ENCODE peak calls at places on chromosomes 6 and 20, in eight cellular contexts. S is iPS-NIHi11; K is tibial nerve; J is activated CD4-positive, alpha-beta T cell treated with anti-CD3 and anti-CD28 coated beads, Interleukin-2, amount 50 U/mL, for 1 hour; A is stimulated activated naive CD4-positive, alpha-beta T cell treated with Interleukin-2 at 50 U/mL for 16 hours; O is H1; M is cardiac fibroblast; L is GM19239. G is an unnamed sample.

GRCh38 chr20:59792300-59792699 is 141.1 kb downstream of the SYCP2 start:
- DNase-seq in A (no peak), M (no peak), K (no peak), S (no peak), J (no peak), L (no peak), O (no peak), G (no peak)

GRCh38 chr20:57301026-57301425 is 28.6 kb upstream of the SPO11 start:
- DNase-seq in K (no peak), A (no peak), M (no peak), J (no peak), O (no peak), S (no peak), L (no peak), G (no peak)

GRCh38 chr6:48977573-48977972 is 485.5 kb downstream of the MMUT start:
- DNase-seq in S (no peak), K (no peak), L (no peak), J (no peak), M (peak), A (no peak), O (no peak), G (no peak)

GRCh38 chr6:12718025-12718424 is 1.5 kb downstream of the PHACTR1 start:
- DNase-seq in L (no peak), M (peak), J (no peak), S (no peak), O (no peak), K (no peak), A (no peak), G (no peak)

GRCh38 chr20:59207742-59208357 is 44.2 kb downstream of the ZNF831 start:
- DNase-seq in S (peak), L (peak), K (no peak), A (peak), O (peak), J (peak), M (peak), G (no peak)

GRCh38 chr6:133635447-133635846 is 253.5 kb upstream of the TCF21 start:
- DNase-seq in M (no peak), S (no peak), J (no peak), K (no peak), A (no peak), O (no peak), L (no peak), G (no peak)

GRCh38 chr6:168181776-168182765 is 103.1 kb upstream of the FRMD1 start:
- DNase-seq in A (no peak), S (no peak), L (no peak), O (peak), J (no peak), K (no peak), M (no peak), G (no peak)

GRCh38 chr6:2790588-2790987 is 25.4 kb downstream of the WRNIP1 start:
- DNase-seq in M (peak), L (no peak), A (no peak), S (peak), J (no peak), O (no peak), K (no peak), G (no peak)

GRCh38 chr6:78810698-78811097 is 56.7 kb upstream of the IRAK1BP1 start:
- DNase-seq in J (no peak), L (no peak), S (no peak), M (peak), A (no peak), K (no peak), O (no peak), G (no peak)

GRCh38 chr20:2692036-2692885 is at the start of gene EBF4:
- DNase-seq in M (peak), L (peak), O (peak), K (no peak), S (peak), A (peak), J (no peak), G (peak)

GRCh38 chr6:170022291-170022722 is 268.6 kb downstream of the DLL1 start:
- DNase-seq in A (no peak), O (no peak), S (no peak), J (no peak), L (no peak), K (no peak), M (no peak), G (no peak)

GRCh38 chr20:58800134-58800650 is 50.5 kb downstream of the GNAS-AS1 start:
- DNase-seq in J (no peak), L (no peak), M (no peak), S (peak), A (no peak), O (no peak), K (no peak), G (no peak)

GRCh38 chr6:78526432-78526831 is 340.9 kb upstream of the IRAK1BP1 start:
- DNase-seq in A (no peak), O (no peak), K (no peak), M (no peak), S (no peak), L (no peak), J (no peak), G (no peak)

GRCh38 chr6:100353276-100354015 is 111.3 kb downstream of the SIM1 start:
- DNase-seq in O (no peak), J (no peak), S (no peak), M (peak), L (no peak), K (no peak), A (no peak), G (no peak)

GRCh38 chr6:167005350-167006159 is 6.4 kb downstream of the CEP43 start:
- DNase-seq in S (no peak), M (peak), J (no peak), O (no peak), L (no peak), K (no peak), A (no peak), G (no peak)

GRCh38 chr20:1949306-1949705 is 44.6 kb downstream of the PDYN start:
- DNase-seq in O (no peak), M (no peak), L (no peak), S (no peak), A (no peak), J (no peak), K (no peak), G (peak)

GRCh38 chr6:51161752-51162151 is 343.1 kb downstream of the TFAP2B start:
- DNase-seq in S (no peak), L (no peak), M (no peak), J (no peak), O (no peak), A (no peak), K (no peak), G (no peak)

GRCh38 chr6:31782126-31782941 is 5.2 kb upstream of the VWA7 start:
- DNase-seq in A (no peak), M (no peak), O (no peak), L (no peak), K (no peak), S (no peak), J (no peak), G (no peak)

GRCh38 chr20:54172856-54173652 is 732 bp downstream of the CYP24A1 start:
- DNase-seq in L (no peak), S (peak), J (no peak), M (peak), O (peak), A (no peak), K (no peak), G (no peak)

GRCh38 chr20:58293453-58293852 is 16.1 kb upstream of the RAB22A start:
- DNase-seq in J (no peak), A (no peak), S (peak), O (no peak), M (no peak), K (no peak), L (no peak), G (no peak)

GRCh38 chr6:16419636-16420331 is 181.4 kb downstream of the GMPR start:
- DNase-seq in O (no peak), L (peak), K (no peak), S (no peak), A (no peak), J (no peak), M (no peak), G (no peak)

GRCh38 chr6:11263185-11263817 is 30.8 kb upstream of the NEDD9 start:
- DNase-seq in L (no peak), A (no peak), O (no peak), K (peak), S (peak), M (peak), J (no peak), G (peak)

GRCh38 chr6:117919775-117920492 is 12.9 kb downstream of the SLC35F1 start:
- DNase-seq in L (no peak), S (peak), O (peak), M (no peak), J (no peak), K (peak), A (no peak), G (no peak)

GRCh38 chr20:36582322-36582721 is 8.9 kb downstream of the TGIF2 start:
- DNase-seq in A (no peak), S (no peak), L (no peak), O (no peak), J (no peak), M (no peak), K (no peak), G (no peak)

GRCh38 chr20:23419995-23420901 is 1.0 kb downstream of the NAPB start:
- DNase-seq in K (no peak), J (peak), L (no peak), O (no peak), S (peak), A (peak), M (peak), G (no peak)

GRCh38 chr6:47496935-47497579 is 19.5 kb downstream of the CD2AP start:
- DNase-seq in S (no peak), M (no peak), A (no peak), K (no peak), L (no peak), J (no peak), O (no peak), G (no peak)